ENCODE peak calls at places on chromosomes 11 and 22, in six cellular contexts. One of them, this sample, is unnamed.

GRCh38 chr11:115980336-115980735 is 476.1 kb upstream of the CADM1 start:
- DNase-seq in CD4-positive, alpha-beta T cell: no peak
- DNase-seq in neuronal stem cell: no peak
- DNase-seq in CD8-positive, alpha-beta T cell: no peak
- DNase-seq in RWPE1: no peak
- DNase-seq in transverse colon: no peak
- DNase-seq in this sample: no peak

GRCh38 chr11:12142179-12142578 is 31.8 kb downstream of the MICAL2 start:
- DNase-seq in CD4-positive, alpha-beta T cell: no peak
- DNase-seq in neuronal stem cell: no peak
- DNase-seq in CD8-positive, alpha-beta T cell: no peak
- DNase-seq in RWPE1: no peak
- DNase-seq in transverse colon: no peak
- DNase-seq in this sample: no peak

GRCh38 chr11:606245-606644 is 9.5 kb downstream of the IRF7 start:
- DNase-seq in CD4-positive, alpha-beta T cell: no peak
- DNase-seq in neuronal stem cell: no peak
- DNase-seq in CD8-positive, alpha-beta T cell: no peak
- DNase-seq in RWPE1: peak; percentile 82
- DNase-seq in transverse colon: no peak
- DNase-seq in this sample: no peak

GRCh38 chr11:20963596-20963995 is 294.2 kb downstream of the NELL1 start:
- DNase-seq in CD4-positive, alpha-beta T cell: no peak
- DNase-seq in neuronal stem cell: no peak
- DNase-seq in CD8-positive, alpha-beta T cell: no peak
- DNase-seq in RWPE1: no peak
- DNase-seq in transverse colon: no peak
- DNase-seq in this sample: no peak

GRCh38 chr11:48210052-48210451 is 6.6 kb upstream of the OR4B1 start:
- DNase-seq in CD4-positive, alpha-beta T cell: no peak
- DNase-seq in neuronal stem cell: no peak
- DNase-seq in CD8-positive, alpha-beta T cell: no peak
- DNase-seq in RWPE1: no peak
- DNase-seq in transverse colon: no peak
- DNase-seq in this sample: no peak

GRCh38 chr22:49260681-49261580 is 566.7 kb downstream of the BRD1 start:
- DNase-seq in CD4-positive, alpha-beta T cell: no peak
- DNase-seq in neuronal stem cell: no peak
- DNase-seq in CD8-positive, alpha-beta T cell: no peak
- DNase-seq in RWPE1: no peak
- DNase-seq in transverse colon: no peak
- DNase-seq in this sample: no peak

GRCh38 chr22:31062566-31063230 is 18.4 kb upstream of the SMTN start:
- DNase-seq in CD4-positive, alpha-beta T cell: no peak
- DNase-seq in neuronal stem cell: no peak
- DNase-seq in CD8-positive, alpha-beta T cell: no peak
- DNase-seq in RWPE1: no peak
- DNase-seq in transverse colon: no peak
- DNase-seq in this sample: no peak

GRCh38 chr11:62461740-62462522 is 43.1 kb downstream of the SCGB1A1 start:
- DNase-seq in CD4-positive, alpha-beta T cell: no peak
- DNase-seq in neuronal stem cell: no peak
- DNase-seq in CD8-positive, alpha-beta T cell: no peak
- DNase-seq in RWPE1: no peak
- DNase-seq in transverse colon: peak; percentile 45
- DNase-seq in this sample: no peak

GRCh38 chr11:6199174-6199810 is at the start of gene OR52W1:
- DNase-seq in CD4-positive, alpha-beta T cell: no peak
- DNase-seq in neuronal stem cell: no peak
- DNase-seq in CD8-positive, alpha-beta T cell: no peak
- DNase-seq in RWPE1: no peak
- DNase-seq in transverse colon: no peak
- DNase-seq in this sample: no peak

GRCh38 chr22:50085211-50085999 is at the start of gene MLC1:
- DNase-seq in CD4-positive, alpha-beta T cell: no peak
- DNase-seq in neuronal stem cell: no peak
- DNase-seq in CD8-positive, alpha-beta T cell: peak; percentile 11
- DNase-seq in RWPE1: no peak
- DNase-seq in transverse colon: no peak
- DNase-seq in this sample: no peak

GRCh38 chr22:44180706-44181032 is at the start of gene PARVG:
- DNase-seq in CD4-positive, alpha-beta T cell: peak; percentile 35
- DNase-seq in neuronal stem cell: no peak
- DNase-seq in CD8-positive, alpha-beta T cell: peak; percentile 13
- DNase-seq in RWPE1: peak; percentile 7
- DNase-seq in transverse colon: peak; percentile 30
- DNase-seq in this sample: no peak

GRCh38 chr11:117410861-117411725 is 83.4 kb downstream of the CEP164 start:
- DNase-seq in CD4-positive, alpha-beta T cell: no peak
- DNase-seq in neuronal stem cell: no peak
- DNase-seq in CD8-positive, alpha-beta T cell: no peak
- DNase-seq in RWPE1: no peak
- DNase-seq in transverse colon: no peak
- DNase-seq in this sample: no peak

GRCh38 chr11:75740681-75741080 is 23.0 kb downstream of the MOGAT2 start:
- DNase-seq in CD4-positive, alpha-beta T cell: no peak
- DNase-seq in neuronal stem cell: no peak
- DNase-seq in CD8-positive, alpha-beta T cell: no peak
- DNase-seq in RWPE1: no peak
- DNase-seq in transverse colon: no peak
- DNase-seq in this sample: no peak

DNA sequence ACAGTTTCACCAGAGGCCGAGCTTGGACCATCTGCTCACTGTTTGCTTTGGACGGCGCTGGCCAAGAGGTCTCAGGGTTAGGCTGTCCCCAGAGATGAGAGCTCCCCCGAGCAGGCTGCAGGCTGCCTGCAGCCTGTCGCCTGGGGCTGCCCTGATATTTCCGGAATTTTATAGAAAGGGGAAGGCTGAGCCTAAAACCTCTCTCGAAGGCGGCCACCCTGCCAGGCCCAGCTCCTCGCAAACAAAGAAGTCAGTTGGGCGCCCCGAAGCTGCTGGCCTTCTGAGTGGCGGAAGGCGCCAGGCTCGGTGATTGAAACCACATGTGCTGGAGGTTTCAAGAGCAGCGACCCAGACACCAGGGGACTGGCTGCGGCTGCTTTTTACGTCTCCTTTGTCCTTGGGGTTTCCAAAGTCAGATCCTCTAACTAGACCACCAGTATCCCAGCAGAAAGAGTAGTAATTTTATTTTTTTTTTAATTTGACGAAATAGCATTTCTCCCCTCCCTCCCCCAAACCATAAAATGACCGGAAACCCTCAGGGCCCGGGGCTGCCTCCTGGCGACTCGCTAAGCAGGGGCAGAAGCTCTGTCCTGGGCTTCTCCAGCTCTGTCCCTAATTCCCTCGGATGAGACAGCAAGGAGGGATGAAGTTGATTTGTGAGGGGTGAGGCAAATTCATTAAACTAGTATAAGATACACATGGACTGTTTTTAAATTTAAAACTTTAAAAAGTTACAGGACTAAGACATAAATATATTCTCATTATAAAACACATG is 57.4 kb downstream of the CLMP start:
- DNase-seq in CD4-positive, alpha-beta T cell: no peak
- DNase-seq in neuronal stem cell: peak; percentile 20
- DNase-seq in CD8-positive, alpha-beta T cell: no peak
- DNase-seq in RWPE1: no peak
- DNase-seq in transverse colon: peak; percentile 54
- DNase-seq in this sample: no peak
- H3K27ac ChIP-seq in CD4-positive, alpha-beta T cell: no peak overlapping the region
- H3K27ac ChIP-seq in neuronal stem cell: no peak overlapping the region
- H3K27ac ChIP-seq in CD8-positive, alpha-beta T cell: no peak overlapping the region
- H3K27ac ChIP-seq in RWPE1: peak overlapping the region; percentile 12
- H3K27ac ChIP-seq in transverse colon: peak overlapping the region; percentile 80
- H3K27ac ChIP-seq in this sample: no peak overlapping the region

GRCh38 chr11:8049084-8049483 is 31.9 kb upstream of the TUB start:
- DNase-seq in CD4-positive, alpha-beta T cell: no peak
- DNase-seq in neuronal stem cell: no peak
- DNase-seq in CD8-positive, alpha-beta T cell: no peak
- DNase-seq in RWPE1: no peak
- DNase-seq in transverse colon: no peak
- DNase-seq in this sample: no peak
- H3K27ac ChIP-seq in CD4-positive, alpha-beta T cell: no peak overlapping the region
- H3K27ac ChIP-seq in neuronal stem cell: no peak overlapping the region
- H3K27ac ChIP-seq in CD8-positive, alpha-beta T cell: no peak overlapping the region
- H3K27ac ChIP-seq in RWPE1: no peak overlapping the region
- H3K27ac ChIP-seq in transverse colon: no peak overlapping the region
- H3K27ac ChIP-seq in this sample: no peak overlapping the region

GRCh38 chr11:74139151-74139918 is 31.5 kb downstream of the C2CD3 start:
- DNase-seq in CD4-positive, alpha-beta T cell: no peak
- DNase-seq in neuronal stem cell: no peak
- DNase-seq in CD8-positive, alpha-beta T cell: no peak
- DNase-seq in RWPE1: no peak
- DNase-seq in transverse colon: no peak
- DNase-seq in this sample: no peak

GRCh38 chr11:74141274-74141695 is 29.5 kb downstream of the C2CD3 start:
- DNase-seq in CD4-positive, alpha-beta T cell: no peak
- DNase-seq in neuronal stem cell: no peak
- DNase-seq in CD8-positive, alpha-beta T cell: no peak
- DNase-seq in RWPE1: no peak
- DNase-seq in transverse colon: peak; percentile 17
- DNase-seq in this sample: no peak

GRCh38 chr11:74135516-74135840 is 35.3 kb downstream of the C2CD3 start:
- DNase-seq in CD4-positive, alpha-beta T cell: no peak
- DNase-seq in neuronal stem cell: no peak
- DNase-seq in CD8-positive, alpha-beta T cell: no peak
- DNase-seq in RWPE1: no peak
- DNase-seq in transverse colon: no peak
- DNase-seq in this sample: no peak

GRCh38 chr11:74138021-74138420 is 32.8 kb downstream of the C2CD3 start:
- DNase-seq in CD4-positive, alpha-beta T cell: no peak
- DNase-seq in neuronal stem cell: no peak
- DNase-seq in CD8-positive, alpha-beta T cell: no peak
- DNase-seq in RWPE1: no peak
- DNase-seq in transverse colon: no peak
- DNase-seq in this sample: no peak

GRCh38 chr11:74138572-74138971 is 32.2 kb downstream of the C2CD3 start:
- DNase-seq in CD4-positive, alpha-beta T cell: no peak
- DNase-seq in neuronal stem cell: peak; percentile 6
- DNase-seq in CD8-positive, alpha-beta T cell: no peak
- DNase-seq in RWPE1: peak; percentile 85
- DNase-seq in transverse colon: no peak
- DNase-seq in this sample: no peak
- H3K27ac ChIP-seq in CD4-positive, alpha-beta T cell: no peak overlapping the region
- H3K27ac ChIP-seq in neuronal stem cell: peak overlapping the region; percentile 29
- H3K27ac ChIP-seq in CD8-positive, alpha-beta T cell: no peak overlapping the region
- H3K27ac ChIP-seq in RWPE1: no peak overlapping the region
- H3K27ac ChIP-seq in transverse colon: peak overlapping the region; percentile 63
- H3K27ac ChIP-seq in this sample: no peak overlapping the region

GRCh38 chr11:69009441-69010211 is 3.4 kb downstream of the MRGPRF start:
- DNase-seq in CD4-positive, alpha-beta T cell: no peak
- DNase-seq in neuronal stem cell: no peak
- DNase-seq in CD8-positive, alpha-beta T cell: no peak
- DNase-seq in RWPE1: no peak
- DNase-seq in transverse colon: no peak
- DNase-seq in this sample: no peak
- H3K27ac ChIP-seq in CD4-positive, alpha-beta T cell: no peak overlapping the region
- H3K27ac ChIP-seq in neuronal stem cell: no peak overlapping the region
- H3K27ac ChIP-seq in CD8-positive, alpha-beta T cell: no peak overlapping the region
- H3K27ac ChIP-seq in RWPE1: peak overlapping the region; percentile 95
- H3K27ac ChIP-seq in transverse colon: peak overlapping the region; percentile 98
- H3K27ac ChIP-seq in this sample: no peak overlapping the region

GRCh38 chr11:129947474-129947873 is 52.1 kb upstream of the NFRKB start:
- DNase-seq in CD4-positive, alpha-beta T cell: no peak
- DNase-seq in neuronal stem cell: no peak
- DNase-seq in CD8-positive, alpha-beta T cell: no peak
- DNase-seq in RWPE1: no peak
- DNase-seq in transverse colon: no peak
- DNase-seq in this sample: peak; percentile 14
- H3K27ac ChIP-seq in CD4-positive, alpha-beta T cell: no peak overlapping the region
- H3K27ac ChIP-seq in neuronal stem cell: no peak overlapping the region
- H3K27ac ChIP-seq in CD8-positive, alpha-beta T cell: no peak overlapping the region
- H3K27ac ChIP-seq in RWPE1: no peak overlapping the region
- H3K27ac ChIP-seq in transverse colon: no peak overlapping the region
- H3K27ac ChIP-seq in this sample: no peak overlapping the region